ENCODE peak calls at places on chromosomes 4 and X, in nine cellular contexts. L is bronchial epithelial cell; Z is GM23338; B is GM12864; U is CD8-positive, alpha-beta T cell; J is astrocyte of the spinal cord; G is NB4; P is GM23248; K is uterus. O is an unnamed sample.

GRCh38 chr4:81854406-81854805 is 382.7 kb upstream of the RASGEF1B start:
- DNase-seq in K (no peak), U (no peak), B (no peak), P (no peak), L (no peak), J (no peak), Z (no peak), G (no peak), O (no peak)

GRCh38 chr4:75069493-75070074 is 136.7 kb downstream of the PARM1 start:
- DNase-seq in U (no peak), Z (no peak), G (no peak), J (no peak), P (no peak), K (no peak), B (no peak), L (no peak), O (no peak)

GRCh38 chr4:168882650-168883233 is 127.3 kb downstream of the CBR4 start:
- DNase-seq in B (no peak), J (no peak), L (peak; percentile 49), P (peak; percentile 68), Z (no peak), G (no peak), K (peak; percentile 62), U (no peak), O (peak; percentile 59)

GRCh38 chr4:62644372-62644771 is 1444.2 kb downstream of the ADGRL3 start:
- DNase-seq in B (no peak), Z (peak; percentile 76), U (no peak), L (peak; percentile 28), P (no peak), G (peak; percentile 47), K (no peak), J (peak; percentile 33), O (peak; percentile 8)

GRCh38 chrX:113741744-113742143 is 842.1 kb upstream of the HTR2C start:
- DNase-seq in P (peak; percentile 60), B (peak; percentile 22), Z (peak; percentile 38), L (peak; percentile 1), U (no peak), G (peak; percentile 19), J (peak; percentile 19), K (no peak), O (peak; percentile 61)

GRCh38 chr4:165355900-165356300 is 22.9 kb upstream of the CPE start:
- DNase-seq in U (no peak), P (peak; percentile 64), L (peak; percentile 55), B (no peak), K (peak; percentile 18), Z (peak; percentile 82), G (peak; percentile 56), J (peak; percentile 59), O (peak; percentile 77)

GRCh38 chr4:52577285-52577968 is 81.7 kb downstream of the USP46 start:
- DNase-seq in K (no peak), J (peak; percentile 22), G (no peak), B (no peak), Z (no peak), L (peak; percentile 74), U (no peak), P (peak; percentile 52), O (no peak)

GRCh38 chr4:26226978-26227377 is 93.8 kb upstream of the RBPJ start:
- DNase-seq in Z (no peak), B (no peak), L (no peak), G (no peak), K (no peak), J (no peak), U (no peak), P (no peak), O (no peak)

GRCh38 chrX:150683536-150684146 is 9.6 kb upstream of the MTMR1 start:
- DNase-seq in G (peak; percentile 57), B (no peak), P (peak; percentile 56), Z (peak; percentile 79), U (peak; percentile 23), L (no peak), K (no peak), J (peak; percentile 12), O (peak; percentile 71)

GRCh38 chrX:120293015-120293414 is 18.2 kb downstream of the TMEM255A start:
- DNase-seq in L (no peak), K (no peak), G (no peak), Z (no peak), U (no peak), J (no peak), B (no peak), P (no peak), O (no peak)

GRCh38 chr4:159103406-159104131 is 690 bp downstream of the RAPGEF2 start:
- DNase-seq in B (no peak), Z (peak; percentile 49), K (peak; percentile 31), P (peak; percentile 80), G (peak; percentile 42), L (no peak), J (peak; percentile 52), U (peak; percentile 32), O (peak; percentile 83)

GRCh38 chr4:15778742-15779231 is 659 bp downstream of the CD38 start:
- DNase-seq in K (no peak), B (no peak), U (peak; percentile 52), P (peak; percentile 32), L (no peak), G (peak; percentile 96), J (peak; percentile 33), Z (peak; percentile 53), O (peak; percentile 25)

GRCh38 chr4:77158487-77158861 is 1.5 kb downstream of the CCNG2 start:
- DNase-seq in U (peak; percentile 30), G (no peak), J (no peak), L (no peak), K (peak; percentile 46), B (no peak), P (peak; percentile 69), Z (no peak), O (peak; percentile 57)

GRCh38 chr4:156638332-156638731 is 333.3 kb downstream of the PDGFC start:
- DNase-seq in U (no peak), J (peak; percentile 57), P (peak; percentile 52), Z (peak; percentile 44), B (no peak), L (no peak), G (no peak), K (no peak), O (peak; percentile 54)

GRCh38 chrX:66638591-66639500 is at the start of gene EDA2R:
- DNase-seq in B (no peak), Z (peak; percentile 80), P (peak; percentile 82), K (peak; percentile 51), L (peak; percentile 88), G (no peak), U (peak; percentile 20), J (peak; percentile 89), O (peak; percentile 74)

GRCh38 chr4:123102897-123103489 is 180.6 kb upstream of the NUDT6 start:
- DNase-seq in Z (peak; percentile 59), G (peak; percentile 57), U (no peak), P (peak; percentile 65), B (no peak), J (peak; percentile 73), L (peak; percentile 46), K (no peak), O (peak; percentile 77)

GRCh38 chr4:89939994-89940393 is 45.3 kb downstream of the MMRN1 start:
- DNase-seq in K (no peak), P (no peak), B (no peak), Z (no peak), U (no peak), J (peak; percentile 60), L (no peak), G (no peak), O (peak; percentile 27)

GRCh38 chr4:70203601-70204000 is 8.1 kb downstream of the ODAM start:
- DNase-seq in P (no peak), Z (no peak), K (no peak), G (no peak), L (no peak), B (no peak), U (no peak), J (no peak), O (no peak)

GRCh38 chr4:109414938-109415337 is 18.7 kb upstream of the SEC24B start:
- DNase-seq in J (peak; percentile 46), L (no peak), B (no peak), G (no peak), Z (peak; percentile 50), K (no peak), P (peak; percentile 18), U (no peak), O (no peak)
- H3K4me3 ChIP-seq in J (no peak overlapping the region), L (no peak overlapping the region), B (no peak overlapping the region), G (no peak overlapping the region), Z (no peak overlapping the region), K (no peak overlapping the region), P (no peak overlapping the region), U (no peak overlapping the region), O (no peak overlapping the region)

GRCh38 chrX:7283741-7284140 is 135.8 kb upstream of the PUDP start:
- DNase-seq in L (no peak), G (no peak), J (no peak), B (no peak), Z (no peak), K (no peak), P (no peak), U (no peak), O (no peak)

GRCh38 chrX:7286461-7286860 is 138.5 kb upstream of the PUDP start:
- DNase-seq in Z (no peak), U (no peak), J (no peak), P (no peak), L (peak; percentile 34), K (no peak), B (no peak), G (no peak), O (no peak)
- H3K4me3 ChIP-seq in Z (no peak overlapping the region), U (no peak overlapping the region), J (no peak overlapping the region), P (no peak overlapping the region), L (no peak overlapping the region), K (no peak overlapping the region), B (no peak overlapping the region), G (no peak overlapping the region), O (no peak overlapping the region)

GRCh38 chr4:152699313-152699712 is 19.5 kb upstream of the TMEM154 start:
- DNase-seq in P (no peak), J (no peak), K (no peak), G (no peak), Z (no peak), L (no peak), U (no peak), B (no peak), O (no peak)

GRCh38 chr4:152700151-152700550 is 20.4 kb upstream of the TMEM154 start:
- DNase-seq in U (no peak), L (no peak), K (no peak), Z (no peak), P (no peak), G (no peak), J (no peak), B (no peak), O (no peak)

GRCh38 chr4:152698012-152698499 is 18.3 kb upstream of the TMEM154 start:
- DNase-seq in B (no peak), P (no peak), G (no peak), L (no peak), J (no peak), U (no peak), Z (no peak), K (no peak), O (no peak)

GRCh38 chr4:152696764-152697250 is 17.0 kb upstream of the TMEM154 start:
- DNase-seq in P (peak; percentile 79), K (no peak), Z (no peak), U (peak; percentile 57), L (peak; percentile 92), G (no peak), J (peak; percentile 96), B (peak; percentile 92), O (peak; percentile 8)

GRCh38 chr4:152697284-152698011 is 17.7 kb upstream of the TMEM154 start:
- DNase-seq in Z (no peak), B (peak; percentile 59), U (no peak), L (peak; percentile 93), K (no peak), G (no peak), P (no peak), J (no peak), O (no peak)
- H3K4me3 ChIP-seq in Z (no peak overlapping the region), B (no peak overlapping the region), U (no peak overlapping the region), L (no peak overlapping the region), K (no peak overlapping the region), G (no peak overlapping the region), P (no peak overlapping the region), J (no peak overlapping the region), O (no peak overlapping the region)

GRCh38 chr4:1008840-1009646 is 2.4 kb upstream of the FGFRL1 start:
- DNase-seq in P (peak; percentile 39), G (peak; percentile 49), U (peak; percentile 45), L (no peak), J (no peak), Z (peak; percentile 58), K (peak; percentile 41), B (no peak), O (peak; percentile 29)
- H3K4me3 ChIP-seq in P (peak overlapping the region; percentile 82), G (peak overlapping the region; percentile 40), U (peak overlapping the region; percentile 57), L (peak overlapping the region; percentile 43), J (peak overlapping the region; percentile 54), Z (peak overlapping the region; percentile 68), K (peak overlapping the region; percentile 58), B (peak overlapping the region; percentile 70), O (peak overlapping the region; percentile 76)